ENCODE peak calls at places on chromosomes 2 and 18, in four cellular contexts. One of them, this sample, is unnamed.

GRCh38 chr2:45205985-45206384 is 196.7 kb upstream of the SIX2 start:
- DNase-seq in H4: no peak
- DNase-seq in NCI-H460: no peak
- DNase-seq in neural crest cell: no peak
- DNase-seq in this sample: no peak

GRCh38 chr2:128308284-128308731 is 10.4 kb downstream of the HS6ST1 start:
- DNase-seq in H4: no peak
- DNase-seq in NCI-H460: no peak
- DNase-seq in neural crest cell: no peak
- DNase-seq in this sample: no peak

GRCh38 chr2:9207641-9208301 is 1.2 kb downstream of the ASAP2 start:
- DNase-seq in H4: no peak
- DNase-seq in NCI-H460: no peak
- DNase-seq in neural crest cell: no peak
- DNase-seq in this sample: peak; percentile 53

GRCh38 chr2:198374375-198375072 is 570.1 kb downstream of the PLCL1 start:
- DNase-seq in H4: peak; percentile 73
- DNase-seq in NCI-H460: peak; percentile 67
- DNase-seq in neural crest cell: peak; percentile 31
- DNase-seq in this sample: peak; percentile 5

GRCh38 chr2:134124047-134124753 is 129.7 kb upstream of the MGAT5 start:
- DNase-seq in H4: no peak
- DNase-seq in NCI-H460: no peak
- DNase-seq in neural crest cell: no peak
- DNase-seq in this sample: no peak

GRCh38 chr2:46306988-46307655 is 9.9 kb downstream of the EPAS1 start:
- DNase-seq in H4: no peak
- DNase-seq in NCI-H460: no peak
- DNase-seq in neural crest cell: no peak
- DNase-seq in this sample: peak; percentile 25

GRCh38 chr18:76875390-76876330 is 53.3 kb downstream of the ZNF236 start:
- DNase-seq in H4: peak; percentile 40
- DNase-seq in NCI-H460: peak; percentile 33
- DNase-seq in neural crest cell: peak; percentile 59
- DNase-seq in this sample: no peak

GRCh38 chr2:1743396-1744150 is 742 bp downstream of the PXDN start:
- DNase-seq in H4: no peak
- DNase-seq in NCI-H460: no peak
- DNase-seq in neural crest cell: peak; percentile 58
- DNase-seq in this sample: no peak

GRCh38 chr18:31992836-31993575 is 25.6 kb upstream of the RNF125 start:
- DNase-seq in H4: no peak
- DNase-seq in NCI-H460: no peak
- DNase-seq in neural crest cell: no peak
- DNase-seq in this sample: no peak

GRCh38 chr18:35696307-35696706 is 114.8 kb downstream of the GALNT1 start:
- DNase-seq in H4: no peak
- DNase-seq in NCI-H460: no peak
- DNase-seq in neural crest cell: no peak
- DNase-seq in this sample: no peak

GRCh38 chr2:66840321-66841014 is 405.5 kb downstream of the MEIS1 start:
- DNase-seq in H4: no peak
- DNase-seq in NCI-H460: no peak
- DNase-seq in neural crest cell: no peak
- DNase-seq in this sample: no peak

GRCh38 chr2:33275689-33276444 is 200.6 kb upstream of the RASGRP3 start:
- DNase-seq in H4: peak; percentile 63
- DNase-seq in NCI-H460: peak; percentile 89
- DNase-seq in neural crest cell: no peak
- DNase-seq in this sample: peak; percentile 76

GRCh38 chr2:106638043-106638442 is 150.9 kb downstream of the CD8B2 start:
- DNase-seq in H4: no peak
- DNase-seq in NCI-H460: peak; percentile 26
- DNase-seq in neural crest cell: no peak
- DNase-seq in this sample: no peak

GRCh38 chr2:51710222-51710621 is 678.3 kb upstream of the NRXN1 start:
- DNase-seq in H4: peak; percentile 2
- DNase-seq in NCI-H460: no peak
- DNase-seq in neural crest cell: no peak
- DNase-seq in this sample: no peak

GRCh38 chr2:221310720-221311119 is 261.4 kb downstream of the EPHA4 start:
- DNase-seq in H4: no peak
- DNase-seq in NCI-H460: no peak
- DNase-seq in neural crest cell: no peak
- DNase-seq in this sample: no peak

GRCh38 chr18:2617974-2618373 is 37.6 kb upstream of the SMCHD1 start:
- DNase-seq in H4: no peak
- DNase-seq in NCI-H460: no peak
- DNase-seq in neural crest cell: no peak
- DNase-seq in this sample: no peak

GRCh38 chr2:25582079-25582830 is 91.1 kb downstream of the DTNB start:
- DNase-seq in H4: no peak
- DNase-seq in NCI-H460: no peak
- DNase-seq in neural crest cell: no peak
- DNase-seq in this sample: no peak

GRCh38 chr2:236160366-236161081 is 7.7 kb downstream of the GBX2 start:
- DNase-seq in H4: no peak
- DNase-seq in NCI-H460: no peak
- DNase-seq in neural crest cell: no peak
- DNase-seq in this sample: no peak

GRCh38 chr2:212451786-212452200 is 86.8 kb downstream of the ERBB4 start:
- DNase-seq in H4: peak; percentile 49
- DNase-seq in NCI-H460: peak; percentile 30
- DNase-seq in neural crest cell: no peak
- DNase-seq in this sample: peak; percentile 14

GRCh38 chr2:109447251-109447661 is 166.5 kb downstream of the SEPTIN10 start:
- DNase-seq in H4: peak; percentile 92
- DNase-seq in NCI-H460: no peak
- DNase-seq in neural crest cell: no peak
- DNase-seq in this sample: no peak

GRCh38 chr2:54771166-54771565 is 47.7 kb downstream of the EML6 start:
- DNase-seq in H4: peak; percentile 33
- DNase-seq in NCI-H460: no peak
- DNase-seq in neural crest cell: no peak
- DNase-seq in this sample: no peak

GRCh38 chr2:205372141-205372540 is 310.2 kb upstream of the NRP2 start:
- DNase-seq in H4: no peak
- DNase-seq in NCI-H460: no peak
- DNase-seq in neural crest cell: no peak
- DNase-seq in this sample: no peak

GRCh38 chr2:232781765-232782164 is 5.4 kb upstream of the KCNJ13 start:
- DNase-seq in H4: peak; percentile 56
- DNase-seq in NCI-H460: no peak
- DNase-seq in neural crest cell: no peak
- DNase-seq in this sample: peak; percentile 20

GRCh38 chr2:46485002-46485401 is 5.6 kb downstream of the TMEM247 start:
- DNase-seq in H4: no peak
- DNase-seq in NCI-H460: no peak
- DNase-seq in neural crest cell: no peak
- DNase-seq in this sample: no peak

GRCh38 chr18:22983175-22983574 is 50.0 kb downstream of the RBBP8 start:
- DNase-seq in H4: peak; percentile 11
- DNase-seq in NCI-H460: peak; percentile 22
- DNase-seq in neural crest cell: no peak
- DNase-seq in this sample: no peak

GRCh38 chr2:29995241-29995640 is 73.9 kb upstream of the ALK start:
- DNase-seq in H4: no peak
- DNase-seq in NCI-H460: no peak
- DNase-seq in neural crest cell: no peak
- DNase-seq in this sample: no peak

GRCh38 chr2:42339191-42339912 is 21.7 kb downstream of the COX7A2L start:
- DNase-seq in H4: no peak
- DNase-seq in NCI-H460: no peak
- DNase-seq in neural crest cell: no peak
- DNase-seq in this sample: no peak

GRCh38 chr2:109722026-109722425 is 72.1 kb upstream of the RGPD5 start:
- DNase-seq in H4: no peak
- DNase-seq in NCI-H460: no peak
- DNase-seq in neural crest cell: no peak
- DNase-seq in this sample: no peak

GRCh38 chr2:120094795-120095194 is 81.9 kb downstream of the EPB41L5 start:
- DNase-seq in H4: no peak
- DNase-seq in NCI-H460: no peak
- DNase-seq in neural crest cell: no peak
- DNase-seq in this sample: no peak

GRCh38 chr2:9220201-9220600 is 13.6 kb downstream of the ASAP2 start:
- DNase-seq in H4: no peak
- DNase-seq in NCI-H460: no peak
- DNase-seq in neural crest cell: no peak
- DNase-seq in this sample: no peak

GRCh38 chr18:61635901-61636528 is 256.8 kb downstream of the RNF152 start:
- DNase-seq in H4: peak; percentile 51
- DNase-seq in NCI-H460: peak; percentile 8
- DNase-seq in neural crest cell: peak; percentile 41
- DNase-seq in this sample: no peak

GRCh38 chr2:122074201-122074600 is 318.8 kb downstream of the TSN start:
- DNase-seq in H4: no peak
- DNase-seq in NCI-H460: no peak
- DNase-seq in neural crest cell: no peak
- DNase-seq in this sample: no peak

GRCh38 chr2:105712981-105713596 is 31.6 kb upstream of the NCK2 start:
- DNase-seq in H4: peak; percentile 19
- DNase-seq in NCI-H460: peak; percentile 21
- DNase-seq in neural crest cell: no peak
- DNase-seq in this sample: no peak

GRCh38 chr2:166494140-166494544 is at the start of gene SCN7A:
- DNase-seq in H4: no peak
- DNase-seq in NCI-H460: no peak
- DNase-seq in neural crest cell: peak; percentile 57
- DNase-seq in this sample: no peak

GRCh38 chr18:59144483-59144882 is 4.8 kb downstream of the SEC11C start:
- DNase-seq in H4: no peak
- DNase-seq in NCI-H460: no peak
- DNase-seq in neural crest cell: no peak
- DNase-seq in this sample: no peak